ENCODE peak calls at places on chromosomes 2 and 18, in five cellular contexts. One of them, this sample, is unnamed.

GRCh38 chr18:68991281-68991680 is 193.4 kb downstream of the CCDC102B start:
- DNase-seq in thyroid gland: no peak
- DNase-seq in K562: no peak
- DNase-seq in esophagus squamous epithelium: no peak
- DNase-seq in fibroblast of pulmonary artery: peak; percentile 78
- DNase-seq in this sample: peak; percentile 2

GRCh38 chr2:137776697-137777096 is 187.6 kb upstream of the HNMT start:
- DNase-seq in thyroid gland: no peak
- DNase-seq in K562: no peak
- DNase-seq in esophagus squamous epithelium: no peak
- DNase-seq in fibroblast of pulmonary artery: no peak
- DNase-seq in this sample: no peak

GRCh38 chr2:133097666-133098065 is 427.7 kb upstream of the LYPD1 start:
- DNase-seq in thyroid gland: no peak
- DNase-seq in K562: no peak
- DNase-seq in esophagus squamous epithelium: no peak
- DNase-seq in fibroblast of pulmonary artery: no peak
- DNase-seq in this sample: peak; percentile 3

GRCh38 chr2:62478093-62478580 is 27.9 kb downstream of the TMEM17 start:
- DNase-seq in thyroid gland: peak; percentile 26
- DNase-seq in K562: no peak
- DNase-seq in esophagus squamous epithelium: no peak
- DNase-seq in fibroblast of pulmonary artery: peak; percentile 51
- DNase-seq in this sample: peak; percentile 48

GRCh38 chr2:240149943-240150784 is 9.7 kb upstream of the OTOS start:
- DNase-seq in thyroid gland: peak; percentile 37
- DNase-seq in K562: peak; percentile 67
- DNase-seq in esophagus squamous epithelium: no peak
- DNase-seq in fibroblast of pulmonary artery: peak; percentile 35
- DNase-seq in this sample: peak; percentile 16

GRCh38 chr2:55862269-55862668 is 61.3 kb downstream of the EFEMP1 start:
- DNase-seq in thyroid gland: peak; percentile 55
- DNase-seq in K562: no peak
- DNase-seq in esophagus squamous epithelium: no peak
- DNase-seq in fibroblast of pulmonary artery: peak; percentile 100
- DNase-seq in this sample: peak; percentile 97

GRCh38 chr2:136207030-136207623 is 89.2 kb upstream of the CXCR4 start:
- DNase-seq in thyroid gland: peak; percentile 25
- DNase-seq in K562: no peak
- DNase-seq in esophagus squamous epithelium: no peak
- DNase-seq in fibroblast of pulmonary artery: no peak
- DNase-seq in this sample: no peak

GRCh38 chr2:47535991-47536390 is 133.0 kb downstream of the MSH2 start:
- DNase-seq in thyroid gland: no peak
- DNase-seq in K562: no peak
- DNase-seq in esophagus squamous epithelium: no peak
- DNase-seq in fibroblast of pulmonary artery: no peak
- DNase-seq in this sample: peak; percentile 36

GRCh38 chr2:37639631-37640030 is 31.8 kb downstream of the CDC42EP3 start:
- DNase-seq in thyroid gland: no peak
- DNase-seq in K562: no peak
- DNase-seq in esophagus squamous epithelium: no peak
- DNase-seq in fibroblast of pulmonary artery: no peak
- DNase-seq in this sample: no peak

GRCh38 chr2:105934467-105934866 is 189.8 kb downstream of the NCK2 start:
- DNase-seq in thyroid gland: peak; percentile 17
- DNase-seq in K562: no peak
- DNase-seq in esophagus squamous epithelium: no peak
- DNase-seq in fibroblast of pulmonary artery: no peak
- DNase-seq in this sample: no peak

GRCh38 chr2:176080540-176081355 is 3.0 kb downstream of the EVX2 start:
- DNase-seq in thyroid gland: no peak
- DNase-seq in K562: no peak
- DNase-seq in esophagus squamous epithelium: no peak
- DNase-seq in fibroblast of pulmonary artery: no peak
- DNase-seq in this sample: no peak
- H3K4me3 ChIP-seq in thyroid gland: no peak overlapping the region
- H3K4me3 ChIP-seq in K562: peak overlapping the region; percentile 52
- H3K4me3 ChIP-seq in esophagus squamous epithelium: peak overlapping the region; percentile 38
- H3K4me3 ChIP-seq in fibroblast of pulmonary artery: no peak overlapping the region
- H3K4me3 ChIP-seq in this sample: no peak overlapping the region

DNA sequence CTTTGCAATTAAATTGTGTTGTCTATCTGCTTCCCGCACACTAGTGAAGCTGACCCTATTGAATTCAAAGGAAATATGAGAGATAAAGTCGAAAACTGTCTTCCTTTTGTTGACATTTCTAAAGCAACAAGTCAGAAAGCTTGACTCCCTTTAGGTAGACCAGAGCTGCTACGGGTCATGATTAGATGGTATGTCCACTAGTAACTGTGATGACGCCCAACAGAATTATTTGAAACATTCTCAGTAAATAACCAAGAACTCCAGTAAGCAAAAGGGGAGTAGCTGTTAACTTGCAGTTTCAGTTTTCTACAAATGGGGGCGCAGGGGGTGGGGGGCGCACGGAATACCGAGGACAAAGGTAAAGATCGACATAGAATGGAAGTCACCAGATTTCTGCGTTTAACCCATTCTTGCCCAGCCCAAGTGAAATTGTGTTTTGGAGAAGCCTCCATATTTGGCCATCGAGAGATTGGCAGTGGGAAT is 56.4 kb downstream of the CRIM1 start:
- DNase-seq in thyroid gland: no peak
- DNase-seq in K562: no peak
- DNase-seq in esophagus squamous epithelium: no peak
- DNase-seq in fibroblast of pulmonary artery: peak; percentile 61
- DNase-seq in this sample: no peak
- TF ChIP-seq CTCF in thyroid gland: no peak
- TF ChIP-seq CTCF in K562: peak; percentile 18
- TF ChIP-seq CTCF in esophagus squamous epithelium: no peak
- TF ChIP-seq CTCF in fibroblast of pulmonary artery: peak; percentile 10
- TF ChIP-seq CTCF in this sample: no peak

GRCh38 chr18:63314991-63315662 is 4.4 kb downstream of the BCL2 start:
- DNase-seq in thyroid gland: no peak
- DNase-seq in K562: no peak
- DNase-seq in esophagus squamous epithelium: no peak
- DNase-seq in fibroblast of pulmonary artery: no peak
- DNase-seq in this sample: no peak

GRCh38 chr18:63315879-63316278 is 3.7 kb downstream of the BCL2 start:
- DNase-seq in thyroid gland: no peak
- DNase-seq in K562: no peak
- DNase-seq in esophagus squamous epithelium: no peak
- DNase-seq in fibroblast of pulmonary artery: no peak
- DNase-seq in this sample: no peak

GRCh38 chr18:63313409-63313917 is 6.1 kb downstream of the BCL2 start:
- DNase-seq in thyroid gland: no peak
- DNase-seq in K562: no peak
- DNase-seq in esophagus squamous epithelium: no peak
- DNase-seq in fibroblast of pulmonary artery: no peak
- DNase-seq in this sample: no peak

GRCh38 chr18:63312731-63313408 is 6.7 kb downstream of the BCL2 start:
- DNase-seq in thyroid gland: no peak
- DNase-seq in K562: no peak
- DNase-seq in esophagus squamous epithelium: no peak
- DNase-seq in fibroblast of pulmonary artery: no peak
- DNase-seq in this sample: no peak

DNA sequence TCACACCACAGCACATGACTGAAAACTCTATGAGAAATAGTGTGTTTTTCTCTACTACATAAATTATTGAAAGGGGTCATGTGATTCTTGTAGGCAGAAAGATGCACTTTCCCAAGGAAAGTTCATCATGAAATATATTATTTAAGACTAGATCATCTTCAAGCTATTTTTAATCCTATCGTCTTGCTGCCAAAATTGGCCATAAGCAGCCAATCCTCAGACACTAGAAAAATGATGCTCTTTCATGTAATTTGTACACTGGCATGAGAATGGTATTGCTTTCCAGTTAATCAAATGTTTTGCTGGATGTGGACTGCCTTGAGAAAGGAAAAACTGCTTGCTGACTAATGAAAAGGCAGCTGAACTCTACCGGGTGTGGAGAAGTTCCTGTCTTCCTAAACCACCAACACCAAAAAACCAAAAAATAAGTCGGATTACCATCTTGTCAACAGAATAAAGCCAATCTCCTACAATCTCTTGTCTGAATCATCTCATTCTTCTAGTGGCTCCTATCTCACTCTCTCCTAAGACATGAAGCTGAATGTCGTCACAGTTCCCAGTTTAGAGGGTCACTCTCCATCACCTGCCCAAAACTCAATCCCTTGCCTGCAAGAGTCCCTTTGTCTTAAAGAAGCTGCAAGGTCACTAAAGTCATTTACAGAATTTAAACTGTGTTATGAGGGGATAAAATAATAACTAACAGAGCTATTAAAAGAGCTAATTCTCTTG is 5.3 kb downstream of the BCL2 start:
- DNase-seq in thyroid gland: no peak
- DNase-seq in K562: no peak
- DNase-seq in esophagus squamous epithelium: no peak
- DNase-seq in fibroblast of pulmonary artery: no peak
- DNase-seq in this sample: no peak
- H3K4me3 ChIP-seq in thyroid gland: no peak overlapping the region
- H3K4me3 ChIP-seq in K562: no peak overlapping the region
- H3K4me3 ChIP-seq in esophagus squamous epithelium: no peak overlapping the region
- H3K4me3 ChIP-seq in fibroblast of pulmonary artery: no peak overlapping the region
- H3K4me3 ChIP-seq in this sample: no peak overlapping the region

DNA sequence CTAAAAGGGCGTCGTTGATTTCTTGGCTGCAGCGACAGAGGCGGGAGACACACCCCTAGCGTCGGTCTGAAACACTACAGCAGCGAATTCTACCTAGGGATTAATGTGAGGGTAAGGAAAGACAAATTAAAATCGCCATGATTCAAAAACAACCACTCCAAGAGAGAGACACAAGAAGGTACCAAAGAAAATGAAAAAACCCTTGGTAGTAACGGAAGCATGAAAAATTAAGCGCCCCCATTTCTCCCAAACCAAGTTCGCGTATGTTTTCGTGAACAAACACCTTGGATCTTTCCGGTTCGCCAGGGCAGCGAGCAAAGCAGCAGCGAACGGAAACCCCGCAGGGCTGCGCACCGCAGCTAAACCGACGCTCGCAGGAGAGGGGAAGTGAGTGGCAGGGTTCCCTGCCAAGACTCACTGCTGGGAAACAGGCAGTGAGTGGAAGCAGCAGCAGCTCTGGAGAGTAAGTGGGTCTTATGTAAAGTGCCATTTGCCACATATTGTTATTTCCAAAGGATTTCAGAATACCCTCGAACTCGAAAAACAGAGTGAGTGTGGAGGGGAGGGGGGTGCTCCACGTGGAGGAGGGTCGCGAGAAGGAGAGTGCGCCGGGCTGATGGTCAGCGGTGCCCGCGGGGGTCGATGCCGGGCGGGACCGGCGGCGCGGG is 1.0 kb downstream of the PPP3R1 start:
- DNase-seq in thyroid gland: peak; percentile 76
- DNase-seq in K562: peak; percentile 73
- DNase-seq in esophagus squamous epithelium: peak; percentile 15
- DNase-seq in fibroblast of pulmonary artery: peak; percentile 78
- DNase-seq in this sample: peak; percentile 65
- TF ChIP-seq CTCF in thyroid gland: peak; percentile 76
- TF ChIP-seq CTCF in K562: peak; percentile 82
- TF ChIP-seq CTCF in esophagus squamous epithelium: peak; percentile 84
- TF ChIP-seq CTCF in fibroblast of pulmonary artery: peak; percentile 74
- TF ChIP-seq CTCF in this sample: peak; percentile 61

GRCh38 chr2:234671716-234672115 is 174.8 kb upstream of the ARL4C start:
- DNase-seq in thyroid gland: no peak
- DNase-seq in K562: no peak
- DNase-seq in esophagus squamous epithelium: no peak
- DNase-seq in fibroblast of pulmonary artery: no peak
- DNase-seq in this sample: no peak
- H3K4me3 ChIP-seq in thyroid gland: no peak overlapping the region
- H3K4me3 ChIP-seq in K562: no peak overlapping the region
- H3K4me3 ChIP-seq in esophagus squamous epithelium: no peak overlapping the region
- H3K4me3 ChIP-seq in fibroblast of pulmonary artery: no peak overlapping the region
- H3K4me3 ChIP-seq in this sample: no peak overlapping the region

DNA sequence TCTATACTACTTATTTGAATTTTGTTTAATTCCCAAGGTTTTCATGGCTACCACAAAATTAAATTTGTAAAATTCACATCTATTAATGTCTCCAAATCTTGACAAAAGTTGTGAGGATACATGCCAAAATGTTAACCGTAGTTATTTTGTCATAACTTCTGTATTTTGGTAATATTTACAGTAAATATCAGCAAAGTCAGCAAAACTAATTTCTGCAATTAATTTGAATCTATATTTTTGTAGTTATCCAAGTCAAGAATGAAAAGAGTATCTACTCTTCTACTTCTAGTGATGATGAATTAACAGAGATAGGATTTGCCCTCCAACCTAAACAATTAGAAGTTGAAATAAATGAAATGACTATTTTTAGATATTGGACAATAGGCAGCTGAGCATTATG is 238.9 kb downstream of the CYP26B1 start:
- DNase-seq in thyroid gland: no peak
- DNase-seq in K562: no peak
- DNase-seq in esophagus squamous epithelium: no peak
- DNase-seq in fibroblast of pulmonary artery: no peak
- DNase-seq in this sample: no peak
- TF ChIP-seq CTCF in thyroid gland: no peak
- TF ChIP-seq CTCF in K562: no peak
- TF ChIP-seq CTCF in esophagus squamous epithelium: no peak
- TF ChIP-seq CTCF in fibroblast of pulmonary artery: no peak
- TF ChIP-seq CTCF in this sample: no peak

DNA sequence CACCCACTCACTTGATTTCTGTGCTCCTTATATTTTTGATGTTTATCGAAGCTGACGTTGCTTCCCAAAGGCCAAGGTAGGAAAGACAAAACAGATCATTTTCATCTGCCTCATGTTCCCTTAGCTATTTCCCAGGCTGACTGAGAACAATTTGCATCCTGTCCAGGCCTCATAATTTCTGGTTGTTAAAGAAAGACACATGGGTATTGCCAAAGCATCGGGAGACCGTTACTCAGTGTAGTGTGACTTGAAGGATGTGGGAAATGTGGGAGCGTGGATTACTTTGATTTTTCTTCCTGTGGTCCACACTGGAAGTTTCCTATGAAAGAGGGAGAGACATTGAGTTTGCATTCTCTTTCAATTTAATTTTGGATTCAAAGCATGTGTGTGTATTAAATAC is 204.6 kb downstream of the TRIB2 start:
- DNase-seq in thyroid gland: no peak
- DNase-seq in K562: no peak
- DNase-seq in esophagus squamous epithelium: no peak
- DNase-seq in fibroblast of pulmonary artery: no peak
- DNase-seq in this sample: peak; percentile 28
- H3K4me3 ChIP-seq in thyroid gland: no peak overlapping the region
- H3K4me3 ChIP-seq in K562: no peak overlapping the region
- H3K4me3 ChIP-seq in esophagus squamous epithelium: no peak overlapping the region
- H3K4me3 ChIP-seq in fibroblast of pulmonary artery: no peak overlapping the region
- H3K4me3 ChIP-seq in this sample: no peak overlapping the region

This sample was measured in foreskin fibroblast.